ENCODE peak calls at places on chromosomes 4 and X, in four cellular contexts. T, Z, V and Q are unnamed samples. For H3K27me3, the result is how much of the 10 kb centered on the place peaks cover.

GRCh38 chr4:15778742-15779231 is 659 bp downstream of the CD38 start:
- DNase-seq in T (peak), Z (peak), V (peak), Q (no peak)

GRCh38 chrX:110413727-110414124 is 55.1 kb downstream of the RTL9 start:
- DNase-seq in T (no peak), Z (no peak), V (no peak), Q (no peak)

GRCh38 chr4:124183926-124184325 is 528.6 kb downstream of the ANKRD50 start:
- DNase-seq in T (no peak), Z (no peak), V (no peak), Q (no peak)

GRCh38 chr4:10273030-10273429 is 156.4 kb upstream of the WDR1 start:
- DNase-seq in T (no peak), Z (no peak), V (peak), Q (no peak)

GRCh38 chr4:1570291-1571164 is 113.6 kb downstream of the FAM53A start:
- DNase-seq in T (no peak), Z (no peak), V (no peak), Q (no peak)

GRCh38 chr4:22483551-22483981 is 32.3 kb downstream of the ADGRA3 start:
- DNase-seq in T (no peak), Z (no peak), V (peak), Q (no peak)

GRCh38 chr4:113766882-113767281 is 5.3 kb upstream of the CAMK2D start:
- DNase-seq in T (no peak), Z (no peak), V (no peak), Q (no peak)

GRCh38 chr4:142743071-142743825 is 102.9 kb downstream of the INPP4B start:
- DNase-seq in T (no peak), Z (no peak), V (peak), Q (no peak)

GRCh38 chr4:121253961-121254360 is 89.8 kb upstream of the TNIP3 start:
- DNase-seq in T (no peak), Z (no peak), V (no peak), Q (no peak)

GRCh38 chrX:15855562-15856256 is 1.1 kb upstream of the AP1S2 start:
- DNase-seq in T (no peak), Z (no peak), V (no peak), Q (no peak)

GRCh38 chr4:87986508-87986907 is 11.0 kb downstream of the SPP1 start:
- DNase-seq in T (no peak), Z (no peak), V (no peak), Q (no peak)

GRCh38 chrX:70421618-70422017 is 1.5 kb upstream of the GDPD2 start:
- DNase-seq in T (no peak), Z (no peak), V (no peak), Q (no peak)

GRCh38 chr4:168540865-168541607 is 44.2 kb downstream of the PALLD start:
- DNase-seq in T (no peak), Z (no peak), V (no peak), Q (no peak)

GRCh38 chrX:97895751-97896150 is 1012.0 kb downstream of the RPA4 start:
- DNase-seq in T (no peak), Z (no peak), V (no peak), Q (no peak)

GRCh38 chr4:38688676-38689355 is 24.8 kb downstream of the KLF3 start:
- DNase-seq in T (no peak), Z (peak), V (no peak), Q (no peak)

GRCh38 chrX:39705299-39705698 is 392.5 kb downstream of the BCOR start:
- DNase-seq in T (no peak), Z (peak), V (peak), Q (peak)

GRCh38 chrX:123959281-123960063 is 2.0 kb upstream of the STAG2 start:
- DNase-seq in T (peak), Z (peak), V (peak), Q (no peak)

GRCh38 chrX:53237056-53237455 is 12.0 kb upstream of the KDM5C start:
- DNase-seq in T (no peak), Z (no peak), V (no peak), Q (no peak)

GRCh38 chr4:145681956-145682355 is 2.0 kb downstream of the C4orf51 start:
- DNase-seq in T (no peak), Z (no peak), V (no peak), Q (no peak)

GRCh38 chr4:73187325-73187724 is 71.3 kb downstream of the ANKRD17 start:
- DNase-seq in T (no peak), Z (no peak), V (peak), Q (no peak)

GRCh38 chrX:15631637-15632036 is 30.9 kb upstream of the ACE2 start:
- DNase-seq in T (no peak), Z (no peak), V (no peak), Q (no peak)

GRCh38 chr4:150242820-150243458 is 164.7 kb downstream of the DCLK2 start:
- DNase-seq in T (no peak), Z (no peak), V (peak), Q (no peak)

GRCh38 chr4:985123-985830 is 1.6 kb upstream of the IDUA start:
- DNase-seq in T (peak), Z (peak), V (peak), Q (peak)

GRCh38 chrX:69028006-69028760 is 137.1 kb downstream of the PJA1 start:
- DNase-seq in T (no peak), Z (no peak), V (no peak), Q (no peak)

GRCh38 chr4:125352521-125352920 is 37.8 kb downstream of the FAT4 start:
- DNase-seq in T (no peak), Z (no peak), V (no peak), Q (no peak)

GRCh38 chrX:148316446-148316845 is 184.0 kb upstream of the AFF2 start:
- DNase-seq in T (no peak), Z (no peak), V (no peak), Q (no peak)

DNA sequence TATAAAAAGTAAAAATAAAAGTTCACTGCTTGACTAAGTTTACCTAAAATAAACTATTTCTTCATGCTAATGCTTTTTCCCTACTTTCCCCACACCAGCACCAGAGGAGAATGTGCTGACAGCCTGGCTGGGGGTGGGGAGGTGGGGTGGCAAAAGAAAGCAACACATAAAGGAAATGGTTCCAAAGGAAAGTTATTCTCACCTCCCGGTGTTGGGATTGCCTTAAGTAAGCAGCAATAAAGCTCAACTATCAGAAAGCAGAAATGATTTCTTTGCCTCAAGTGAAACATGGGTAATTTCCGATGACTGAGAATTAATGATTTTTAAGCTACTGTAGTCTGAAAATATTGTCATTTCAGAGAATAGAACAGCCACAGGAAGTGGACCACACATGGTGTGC is 84.5 kb upstream of the DKK2 start:
- DNase-seq in T (no peak), Z (no peak), V (peak), Q (no peak)
- H3K4me3 ChIP-seq in T (no peak), Z (no peak), V (no peak), Q (no peak)

GRCh38 chr4:84496356-84497219 is 2.5 kb downstream of the NKX6-1 start:
- DNase-seq in T (no peak), Z (no peak), V (peak), Q (no peak)
- H3K27me3 ChIP-seq in T (half or more), Z (half or more), V (half or more), Q (half or more)

GRCh38 chr4:184803133-184803532 is 22.6 kb downstream of the ACSL1 start:
- DNase-seq in T (no peak), Z (no peak), V (no peak), Q (no peak)

GRCh38 chr4:184804621-184805020 is 21.1 kb downstream of the ACSL1 start:
- DNase-seq in T (no peak), Z (no peak), V (no peak), Q (peak)

GRCh38 chr4:184803884-184804283 is 21.9 kb downstream of the ACSL1 start:
- DNase-seq in T (no peak), Z (no peak), V (no peak), Q (no peak)

GRCh38 chr4:184801781-184802180 is 24.0 kb downstream of the ACSL1 start:
- DNase-seq in T (no peak), Z (no peak), V (no peak), Q (no peak)

GRCh38 chr4:184802203-184803015 is 23.4 kb downstream of the ACSL1 start:
- DNase-seq in T (no peak), Z (no peak), V (no peak), Q (no peak)
- H3K27ac ChIP-seq in T (no peak), Z (no peak), V (no peak), Q (no peak)

GRCh38 chrX:72203421-72203820 is 21.9 kb downstream of the PIN4 start:
- DNase-seq in T (no peak), Z (no peak), V (no peak), Q (no peak)

GRCh38 chrX:72201836-72202536 is 20.4 kb downstream of the PIN4 start:
- DNase-seq in T (no peak), Z (no peak), V (peak), Q (no peak)

GRCh38 chrX:72208126-72208525 is 26.6 kb downstream of the PIN4 start:
- DNase-seq in T (no peak), Z (no peak), V (no peak), Q (no peak)

DNA sequence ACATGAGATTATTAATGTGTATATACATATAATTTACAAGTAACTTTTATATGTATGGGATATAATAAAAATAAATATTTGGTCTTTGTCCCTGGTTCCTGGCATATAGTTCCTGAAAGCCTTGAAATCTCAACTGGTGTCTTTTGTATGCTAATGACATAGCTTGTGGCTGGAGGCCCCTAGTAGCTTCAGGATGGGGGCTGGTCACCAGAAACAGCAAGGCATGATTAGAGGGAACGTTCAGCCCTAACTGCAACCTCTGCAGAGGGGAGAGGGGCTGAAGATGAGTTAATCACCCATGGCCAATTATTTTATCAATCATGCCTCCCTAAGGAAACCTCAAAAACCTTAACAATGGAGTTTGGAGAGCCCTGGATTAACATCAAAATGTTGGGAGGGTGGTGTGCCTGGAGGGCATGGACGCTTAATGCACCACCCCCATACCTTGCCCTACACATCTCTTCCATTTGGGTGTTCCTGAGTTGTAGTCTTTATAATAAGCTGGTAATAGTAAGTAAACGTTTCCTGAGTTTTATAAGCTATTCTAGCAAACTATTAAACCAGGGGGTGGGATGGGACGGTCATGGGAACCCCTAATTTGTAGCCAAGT is 21.3 kb downstream of the PIN4 start:
- DNase-seq in T (no peak), Z (no peak), V (no peak), Q (no peak)
- H3K4me3 ChIP-seq in T (no peak), Z (no peak), V (no peak), Q (no peak)

GRCh38 chr4:28225689-28226353 is 1365.2 kb downstream of the STIM2 start:
- DNase-seq in T (no peak), Z (no peak), V (peak), Q (no peak)
- H3K27me3 ChIP-seq in T (under half), Z (under half), V (under half), Q (under half)